ENCODE peak calls at places on chromosomes 11 and 22, in eight cellular contexts. P is A549; R is gastrocnemius medialis; B is OCI-LY7; I is midbrain; W is CD4-positive, CD25-positive, alpha-beta regulatory T cell; H is activated CD8-positive, alpha-beta T cell treated with anti-CD3 and anti-CD28 coated beads for 36 hours; E is hepatic stellate cell. C is an unnamed sample.

GRCh38 chr11:100557830-100558611 is 129.1 kb upstream of the ARHGAP42 start:
- DNase-seq in P (no peak), R (no peak), B (no peak), I (no peak), W (no peak), H (no peak), E (no peak), C (no peak)

GRCh38 chr11:21640491-21640890 is 552.4 kb upstream of the ANO5 start:
- DNase-seq in P (no peak), R (no peak), B (peak), I (no peak), W (no peak), H (no peak), E (no peak), C (no peak)

GRCh38 chr11:94623120-94623735 is 56.1 kb downstream of the PIWIL4 start:
- DNase-seq in P (peak), R (peak), B (peak), I (peak), W (peak), H (peak), E (peak), C (peak)

GRCh38 chr22:45318558-45319318 is 9.0 kb downstream of the FAM118A start:
- DNase-seq in P (no peak), R (no peak), B (peak), I (no peak), W (peak), H (peak), E (no peak), C (no peak)

GRCh38 chr11:117861151-117862018 is 15.1 kb downstream of the FXYD6 start:
- DNase-seq in P (no peak), R (no peak), B (no peak), I (no peak), W (no peak), H (no peak), E (no peak), C (no peak)

GRCh38 chr11:35615911-35616900 is 2.1 kb upstream of the FJX1 start:
- DNase-seq in P (peak), R (no peak), B (peak), I (peak), W (peak), H (peak), E (peak), C (no peak)

GRCh38 chr11:68037481-68038225 is 1.2 kb upstream of the TCIRG1 start:
- DNase-seq in P (no peak), R (no peak), B (no peak), I (peak), W (peak), H (no peak), E (no peak), C (no peak)

GRCh38 chr11:43845816-43846215 is 34.8 kb upstream of the ALKBH3 start:
- DNase-seq in P (no peak), R (no peak), B (no peak), I (no peak), W (no peak), H (no peak), E (no peak), C (no peak)

GRCh38 chr11:75242722-75243600 is 2.4 kb downstream of the TPBGL start:
- DNase-seq in P (no peak), R (no peak), B (no peak), I (no peak), W (no peak), H (no peak), E (no peak), C (no peak)

GRCh38 chr11:68685656-68686380 is 1.5 kb downstream of the GAL start:
- DNase-seq in P (no peak), R (no peak), B (no peak), I (no peak), W (no peak), H (no peak), E (no peak), C (no peak)

GRCh38 chr22:38655532-38656255 is 498 bp downstream of the FAM227A start:
- DNase-seq in P (peak), R (no peak), B (peak), I (no peak), W (no peak), H (peak), E (no peak), C (peak)

GRCh38 chr11:9231848-9232177 is 33.3 kb downstream of the DENND5A start:
- DNase-seq in P (no peak), R (no peak), B (no peak), I (peak), W (peak), H (no peak), E (peak), C (no peak)

GRCh38 chr22:38080847-38081635 is 2.9 kb downstream of the SLC16A8 start:
- DNase-seq in P (no peak), R (no peak), B (no peak), I (no peak), W (no peak), H (peak), E (peak), C (no peak)

C was measured in SK-N-MC.